ENCODE peak calls at places on chromosomes 1 and 21, in four cellular contexts. One of them, this sample, is unnamed.

GRCh38 chr1:213443415-213443814 is 392.4 kb downstream of the RPS6KC1 start:
- DNase-seq in GM12865: no peak
- DNase-seq in lower lobe of right lung: no peak
- DNase-seq in stimulated activated CD8-positive, alpha-beta memory T cell treated with anti-CD3 and anti-CD28 coated beads, Interleukin-4, amount 100 ng/mL, for 1 hour: no peak
- DNase-seq in this sample: no peak

GRCh38 chr1:156973464-156973863 is 53.0 kb downstream of the LRRC71 start:
- DNase-seq in GM12865: no peak
- DNase-seq in lower lobe of right lung: no peak
- DNase-seq in stimulated activated CD8-positive, alpha-beta memory T cell treated with anti-CD3 and anti-CD28 coated beads, Interleukin-4, amount 100 ng/mL, for 1 hour: no peak
- DNase-seq in this sample: no peak

GRCh38 chr1:245322673-245323072 is 167.9 kb downstream of the KIF26B start:
- DNase-seq in GM12865: no peak
- DNase-seq in lower lobe of right lung: no peak
- DNase-seq in stimulated activated CD8-positive, alpha-beta memory T cell treated with anti-CD3 and anti-CD28 coated beads, Interleukin-4, amount 100 ng/mL, for 1 hour: no peak
- DNase-seq in this sample: no peak

GRCh38 chr1:46635205-46635604 is 18.6 kb upstream of the MOB3C start:
- DNase-seq in GM12865: no peak
- DNase-seq in lower lobe of right lung: no peak
- DNase-seq in stimulated activated CD8-positive, alpha-beta memory T cell treated with anti-CD3 and anti-CD28 coated beads, Interleukin-4, amount 100 ng/mL, for 1 hour: no peak
- DNase-seq in this sample: no peak

GRCh38 chr21:41677671-41678015 is 89.2 kb downstream of the RIPK4 start:
- DNase-seq in GM12865: no peak
- DNase-seq in lower lobe of right lung: no peak
- DNase-seq in stimulated activated CD8-positive, alpha-beta memory T cell treated with anti-CD3 and anti-CD28 coated beads, Interleukin-4, amount 100 ng/mL, for 1 hour: no peak
- DNase-seq in this sample: peak; percentile 34

GRCh38 chr21:18228060-18228739 is 16.4 kb upstream of the CHODL start:
- DNase-seq in GM12865: no peak
- DNase-seq in lower lobe of right lung: no peak
- DNase-seq in stimulated activated CD8-positive, alpha-beta memory T cell treated with anti-CD3 and anti-CD28 coated beads, Interleukin-4, amount 100 ng/mL, for 1 hour: no peak
- DNase-seq in this sample: no peak

GRCh38 chr1:84268346-84268745 is 33.2 kb upstream of the SAMD13 start:
- DNase-seq in GM12865: no peak
- DNase-seq in lower lobe of right lung: no peak
- DNase-seq in stimulated activated CD8-positive, alpha-beta memory T cell treated with anti-CD3 and anti-CD28 coated beads, Interleukin-4, amount 100 ng/mL, for 1 hour: no peak
- DNase-seq in this sample: no peak

GRCh38 chr1:226632169-226632884 is 83.8 kb downstream of the STUM start:
- DNase-seq in GM12865: no peak
- DNase-seq in lower lobe of right lung: peak; percentile 38
- DNase-seq in stimulated activated CD8-positive, alpha-beta memory T cell treated with anti-CD3 and anti-CD28 coated beads, Interleukin-4, amount 100 ng/mL, for 1 hour: no peak
- DNase-seq in this sample: no peak

GRCh38 chr1:203508463-203508862 is 14.5 kb downstream of the OPTC start:
- DNase-seq in GM12865: no peak
- DNase-seq in lower lobe of right lung: no peak
- DNase-seq in stimulated activated CD8-positive, alpha-beta memory T cell treated with anti-CD3 and anti-CD28 coated beads, Interleukin-4, amount 100 ng/mL, for 1 hour: no peak
- DNase-seq in this sample: no peak

GRCh38 chr1:66527688-66528087 is 6.3 kb upstream of the SGIP1 start:
- DNase-seq in GM12865: no peak
- DNase-seq in lower lobe of right lung: no peak
- DNase-seq in stimulated activated CD8-positive, alpha-beta memory T cell treated with anti-CD3 and anti-CD28 coated beads, Interleukin-4, amount 100 ng/mL, for 1 hour: no peak
- DNase-seq in this sample: no peak

GRCh38 chr1:207404849-207405525 is 49.1 kb upstream of the CR2 start:
- DNase-seq in GM12865: peak; percentile 74
- DNase-seq in lower lobe of right lung: no peak
- DNase-seq in stimulated activated CD8-positive, alpha-beta memory T cell treated with anti-CD3 and anti-CD28 coated beads, Interleukin-4, amount 100 ng/mL, for 1 hour: no peak
- DNase-seq in this sample: peak; percentile 65

GRCh38 chr1:115300087-115300856 is 37.8 kb downstream of the NGF start:
- DNase-seq in GM12865: peak; percentile 8
- DNase-seq in lower lobe of right lung: no peak
- DNase-seq in stimulated activated CD8-positive, alpha-beta memory T cell treated with anti-CD3 and anti-CD28 coated beads, Interleukin-4, amount 100 ng/mL, for 1 hour: no peak
- DNase-seq in this sample: no peak

GRCh38 chr1:213284626-213285025 is 233.6 kb downstream of the RPS6KC1 start:
- DNase-seq in GM12865: no peak
- DNase-seq in lower lobe of right lung: no peak
- DNase-seq in stimulated activated CD8-positive, alpha-beta memory T cell treated with anti-CD3 and anti-CD28 coated beads, Interleukin-4, amount 100 ng/mL, for 1 hour: no peak
- DNase-seq in this sample: no peak

GRCh38 chr1:229836324-229836723 is 210.3 kb downstream of the URB2 start:
- DNase-seq in GM12865: no peak
- DNase-seq in lower lobe of right lung: no peak
- DNase-seq in stimulated activated CD8-positive, alpha-beta memory T cell treated with anti-CD3 and anti-CD28 coated beads, Interleukin-4, amount 100 ng/mL, for 1 hour: no peak
- DNase-seq in this sample: no peak

GRCh38 chr1:160359559-160360226 is 7.2 kb upstream of the NHLH1 start:
- DNase-seq in GM12865: no peak
- DNase-seq in lower lobe of right lung: no peak
- DNase-seq in stimulated activated CD8-positive, alpha-beta memory T cell treated with anti-CD3 and anti-CD28 coated beads, Interleukin-4, amount 100 ng/mL, for 1 hour: no peak
- DNase-seq in this sample: no peak

GRCh38 chr21:14533555-14534400 is 12.3 kb downstream of the SAMSN1 start:
- DNase-seq in GM12865: peak; percentile 58
- DNase-seq in lower lobe of right lung: no peak
- DNase-seq in stimulated activated CD8-positive, alpha-beta memory T cell treated with anti-CD3 and anti-CD28 coated beads, Interleukin-4, amount 100 ng/mL, for 1 hour: no peak
- DNase-seq in this sample: no peak

GRCh38 chr1:10969267-10969970 is 43.0 kb upstream of the TARDBP start:
- DNase-seq in GM12865: no peak
- DNase-seq in lower lobe of right lung: no peak
- DNase-seq in stimulated activated CD8-positive, alpha-beta memory T cell treated with anti-CD3 and anti-CD28 coated beads, Interleukin-4, amount 100 ng/mL, for 1 hour: no peak
- DNase-seq in this sample: peak; percentile 51

GRCh38 chr1:162902372-162902771 is 41.4 kb upstream of the CCDC190 start:
- DNase-seq in GM12865: no peak
- DNase-seq in lower lobe of right lung: no peak
- DNase-seq in stimulated activated CD8-positive, alpha-beta memory T cell treated with anti-CD3 and anti-CD28 coated beads, Interleukin-4, amount 100 ng/mL, for 1 hour: no peak
- DNase-seq in this sample: no peak

GRCh38 chr1:6218380-6218779 is 12.5 kb downstream of the RNF207 start:
- DNase-seq in GM12865: no peak
- DNase-seq in lower lobe of right lung: no peak
- DNase-seq in stimulated activated CD8-positive, alpha-beta memory T cell treated with anti-CD3 and anti-CD28 coated beads, Interleukin-4, amount 100 ng/mL, for 1 hour: no peak
- DNase-seq in this sample: no peak

GRCh38 chr1:186511761-186512637 is 51.1 kb upstream of the PDC start:
- DNase-seq in GM12865: peak; percentile 76
- DNase-seq in lower lobe of right lung: peak; percentile 69
- DNase-seq in stimulated activated CD8-positive, alpha-beta memory T cell treated with anti-CD3 and anti-CD28 coated beads, Interleukin-4, amount 100 ng/mL, for 1 hour: no peak
- DNase-seq in this sample: peak; percentile 71

GRCh38 chr1:172973424-172973823 is 77.3 kb downstream of the TNFSF18 start:
- DNase-seq in GM12865: no peak
- DNase-seq in lower lobe of right lung: no peak
- DNase-seq in stimulated activated CD8-positive, alpha-beta memory T cell treated with anti-CD3 and anti-CD28 coated beads, Interleukin-4, amount 100 ng/mL, for 1 hour: no peak
- DNase-seq in this sample: no peak

GRCh38 chr21:45837936-45838335 is 143.6 kb upstream of the COL6A1 start:
- DNase-seq in GM12865: no peak
- DNase-seq in lower lobe of right lung: no peak
- DNase-seq in stimulated activated CD8-positive, alpha-beta memory T cell treated with anti-CD3 and anti-CD28 coated beads, Interleukin-4, amount 100 ng/mL, for 1 hour: no peak
- DNase-seq in this sample: no peak

GRCh38 chr1:2541619-2542246 is 11.7 kb upstream of the HES5 start:
- DNase-seq in GM12865: peak; percentile 46
- DNase-seq in lower lobe of right lung: peak; percentile 77
- DNase-seq in stimulated activated CD8-positive, alpha-beta memory T cell treated with anti-CD3 and anti-CD28 coated beads, Interleukin-4, amount 100 ng/mL, for 1 hour: no peak
- DNase-seq in this sample: peak; percentile 84

GRCh38 chr1:14100444-14100843 is 400.5 kb downstream of the PRDM2 start:
- DNase-seq in GM12865: no peak
- DNase-seq in lower lobe of right lung: no peak
- DNase-seq in stimulated activated CD8-positive, alpha-beta memory T cell treated with anti-CD3 and anti-CD28 coated beads, Interleukin-4, amount 100 ng/mL, for 1 hour: no peak
- DNase-seq in this sample: no peak

GRCh38 chr1:101028466-101028865 is 2.9 kb upstream of the DPH5 start:
- DNase-seq in GM12865: no peak
- DNase-seq in lower lobe of right lung: no peak
- DNase-seq in stimulated activated CD8-positive, alpha-beta memory T cell treated with anti-CD3 and anti-CD28 coated beads, Interleukin-4, amount 100 ng/mL, for 1 hour: no peak
- DNase-seq in this sample: no peak

GRCh38 chr1:50109647-50110075 is 941 bp downstream of the ELAVL4 start:
- DNase-seq in GM12865: no peak
- DNase-seq in lower lobe of right lung: no peak
- DNase-seq in stimulated activated CD8-positive, alpha-beta memory T cell treated with anti-CD3 and anti-CD28 coated beads, Interleukin-4, amount 100 ng/mL, for 1 hour: no peak
- DNase-seq in this sample: no peak

GRCh38 chr1:47478090-47478489 is 40.2 kb downstream of the FOXD2 start:
- DNase-seq in GM12865: no peak
- DNase-seq in lower lobe of right lung: peak; percentile 71
- DNase-seq in stimulated activated CD8-positive, alpha-beta memory T cell treated with anti-CD3 and anti-CD28 coated beads, Interleukin-4, amount 100 ng/mL, for 1 hour: no peak
- DNase-seq in this sample: no peak

GRCh38 chr21:16082038-16082816 is 352.4 kb downstream of the USP25 start:
- DNase-seq in GM12865: peak; percentile 3
- DNase-seq in lower lobe of right lung: no peak
- DNase-seq in stimulated activated CD8-positive, alpha-beta memory T cell treated with anti-CD3 and anti-CD28 coated beads, Interleukin-4, amount 100 ng/mL, for 1 hour: no peak
- DNase-seq in this sample: peak; percentile 20

GRCh38 chr1:115252585-115252984 is 85.5 kb downstream of the NGF start:
- DNase-seq in GM12865: no peak
- DNase-seq in lower lobe of right lung: no peak
- DNase-seq in stimulated activated CD8-positive, alpha-beta memory T cell treated with anti-CD3 and anti-CD28 coated beads, Interleukin-4, amount 100 ng/mL, for 1 hour: no peak
- DNase-seq in this sample: no peak

GRCh38 chr1:93221913-93222312 is 41.4 kb downstream of the CCDC18 start:
- DNase-seq in GM12865: no peak
- DNase-seq in lower lobe of right lung: no peak
- DNase-seq in stimulated activated CD8-positive, alpha-beta memory T cell treated with anti-CD3 and anti-CD28 coated beads, Interleukin-4, amount 100 ng/mL, for 1 hour: no peak
- DNase-seq in this sample: no peak

GRCh38 chr1:210800756-210801155 is 333.2 kb downstream of the KCNH1 start:
- DNase-seq in GM12865: no peak
- DNase-seq in lower lobe of right lung: no peak
- DNase-seq in stimulated activated CD8-positive, alpha-beta memory T cell treated with anti-CD3 and anti-CD28 coated beads, Interleukin-4, amount 100 ng/mL, for 1 hour: no peak
- DNase-seq in this sample: no peak

GRCh38 chr1:213925783-213926182 is 62.0 kb upstream of the PROX1 start:
- DNase-seq in GM12865: no peak
- DNase-seq in lower lobe of right lung: no peak
- DNase-seq in stimulated activated CD8-positive, alpha-beta memory T cell treated with anti-CD3 and anti-CD28 coated beads, Interleukin-4, amount 100 ng/mL, for 1 hour: no peak
- DNase-seq in this sample: no peak

GRCh38 chr1:21916447-21917240 is 20.5 kb downstream of the HSPG2 start:
- DNase-seq in GM12865: no peak
- DNase-seq in lower lobe of right lung: no peak
- DNase-seq in stimulated activated CD8-positive, alpha-beta memory T cell treated with anti-CD3 and anti-CD28 coated beads, Interleukin-4, amount 100 ng/mL, for 1 hour: no peak
- DNase-seq in this sample: no peak

GRCh38 chr1:230084408-230085177 is 17.6 kb downstream of the GALNT2 start:
- DNase-seq in GM12865: peak; percentile 61
- DNase-seq in lower lobe of right lung: no peak
- DNase-seq in stimulated activated CD8-positive, alpha-beta memory T cell treated with anti-CD3 and anti-CD28 coated beads, Interleukin-4, amount 100 ng/mL, for 1 hour: no peak
- DNase-seq in this sample: peak; percentile 83

GRCh38 chr1:2145946-2146835 is 48.4 kb downstream of the FAAP20 start:
- DNase-seq in GM12865: no peak
- DNase-seq in lower lobe of right lung: peak; percentile 46
- DNase-seq in stimulated activated CD8-positive, alpha-beta memory T cell treated with anti-CD3 and anti-CD28 coated beads, Interleukin-4, amount 100 ng/mL, for 1 hour: no peak
- DNase-seq in this sample: no peak

This sample was measured in RPMI8226.